ENCODE peak calls at places on chromosomes 4 and X, in nine cellular contexts. Y is cardiac septum; S is fibroblast of pulmonary artery; C is hepatocyte; Z is stimulated activated CD4-positive, alpha-beta T cell treated with anti-CD3 and anti-CD28 coated beads, Interleukin-4, amount 100 ng/mL, for 1 hour; F is NCI-H187; U is spleen; I is AG09319; E is stomach. O is an unnamed sample.
A peak's percentile ranks its signal among the peaks of the same experiment; 100 is the strongest.

GRCh38 chrX:71195959-71196727 is 26.9 kb upstream of the GJB1 start:
- DNase-seq in I (no peak), S (no peak), E (no peak), U (no peak), F (no peak), Z (no peak), C (no peak), Y (no peak), O (no peak)

GRCh38 chr4:110265001-110265400 is 66.6 kb upstream of the ELOVL6 start:
- DNase-seq in C (no peak), Y (no peak), S (no peak), F (no peak), U (no peak), Z (no peak), I (no peak), E (no peak), O (no peak)

GRCh38 chrX:45879512-45879911 is 665.7 kb downstream of the ZNF674 start:
- DNase-seq in S (no peak), I (no peak), U (no peak), C (no peak), Z (no peak), F (no peak), Y (no peak), E (no peak), O (no peak)

GRCh38 chr4:175531405-175532091 is 280.5 kb downstream of the GPM6A start:
- DNase-seq in U (no peak), C (no peak), E (no peak), Z (no peak), F (no peak), I (no peak), Y (no peak), S (peak; percentile 47), O (no peak)

GRCh38 chr4:155539746-155540145 is 126.9 kb upstream of the GUCY1A1 start:
- DNase-seq in U (no peak), E (no peak), Y (no peak), I (no peak), C (no peak), Z (no peak), F (no peak), S (no peak), O (no peak)

GRCh38 chr4:122480023-122480422 is 23.5 kb upstream of the IL2 start:
- DNase-seq in I (no peak), F (no peak), E (no peak), S (peak; percentile 71), Z (no peak), C (peak; percentile 5), Y (no peak), U (no peak), O (no peak)

GRCh38 chrX:48540480-48540879 is 966 bp downstream of the TBC1D25 start:
- DNase-seq in E (no peak), S (no peak), I (no peak), F (no peak), Z (no peak), C (no peak), Y (no peak), U (no peak), O (no peak)

GRCh38 chrX:96906741-96907140 is 23.0 kb downstream of the RPA4 start:
- DNase-seq in F (no peak), Y (no peak), C (no peak), U (no peak), S (peak; percentile 68), Z (no peak), E (no peak), I (no peak), O (no peak)

GRCh38 chr4:123477804-123478209 is 81.2 kb downstream of the SPRY1 start:
- DNase-seq in Z (no peak), E (no peak), I (no peak), F (no peak), U (no peak), C (no peak), S (peak; percentile 88), Y (no peak), O (no peak)

GRCh38 chr4:102751964-102752363 is 8.8 kb downstream of the MANBA start:
- DNase-seq in I (no peak), Y (no peak), U (no peak), F (no peak), E (no peak), Z (no peak), C (no peak), S (no peak), O (no peak)

GRCh38 chr4:139978692-139979091 is 175.3 kb downstream of the MAML3 start:
- DNase-seq in S (no peak), U (peak; percentile 81), C (no peak), Y (no peak), E (no peak), F (no peak), I (no peak), Z (no peak), O (no peak)

GRCh38 chr4:124337874-124338273 is 374.7 kb downstream of the ANKRD50 start:
- DNase-seq in U (no peak), Y (no peak), Z (no peak), I (no peak), E (no peak), F (no peak), S (peak; percentile 28), C (no peak), O (no peak)

GRCh38 chrX:97398030-97398551 is 514.4 kb downstream of the RPA4 start:
- DNase-seq in C (no peak), E (no peak), F (no peak), Y (no peak), S (peak; percentile 4), I (no peak), U (no peak), Z (no peak), O (no peak)

GRCh38 chrX:129035180-129035579 is 488.1 kb downstream of the SMARCA1 start:
- DNase-seq in C (no peak), U (no peak), I (no peak), F (no peak), S (no peak), E (no peak), Z (no peak), Y (no peak), O (no peak)

GRCh38 chr4:15149842-15150592 is 147.7 kb downstream of the CPEB2 start:
- DNase-seq in S (peak; percentile 79), F (no peak), C (peak; percentile 82), E (peak; percentile 60), Z (no peak), Y (peak; percentile 94), I (peak; percentile 54), U (peak; percentile 86), O (peak; percentile 78)